ENCODE peak calls at places on chromosome 3, in seven cellular contexts. One of them, this sample, is unnamed.

GRCh38 chr3:80355144-80355543 is 587.3 kb upstream of the ROBO1 start:
- DNase-seq in vagina: no peak
- DNase-seq in Peyer's patch: no peak
- DNase-seq in CD8-positive, alpha-beta T cell: no peak
- DNase-seq in left lung: no peak
- DNase-seq in cardiac muscle cell: no peak
- DNase-seq in MM.1S: no peak
- DNase-seq in this sample: no peak

GRCh38 chr3:10600159-10601125 is 95.1 kb upstream of the ATP2B2 start:
- DNase-seq in vagina: no peak
- DNase-seq in Peyer's patch: no peak
- DNase-seq in CD8-positive, alpha-beta T cell: no peak
- DNase-seq in left lung: no peak
- DNase-seq in cardiac muscle cell: no peak
- DNase-seq in MM.1S: no peak
- DNase-seq in this sample: no peak

GRCh38 chr3:191963182-191963581 is 502.2 kb downstream of the PYDC2 start:
- DNase-seq in vagina: no peak
- DNase-seq in Peyer's patch: no peak
- DNase-seq in CD8-positive, alpha-beta T cell: no peak
- DNase-seq in left lung: no peak
- DNase-seq in cardiac muscle cell: no peak
- DNase-seq in MM.1S: no peak
- DNase-seq in this sample: no peak

GRCh38 chr3:140188285-140188684 is 253.3 kb downstream of the CLSTN2 start:
- DNase-seq in vagina: no peak
- DNase-seq in Peyer's patch: no peak
- DNase-seq in CD8-positive, alpha-beta T cell: no peak
- DNase-seq in left lung: no peak
- DNase-seq in cardiac muscle cell: no peak
- DNase-seq in MM.1S: no peak
- DNase-seq in this sample: no peak

GRCh38 chr3:4751057-4752051 is 227.9 kb upstream of the BHLHE40 start:
- DNase-seq in vagina: no peak
- DNase-seq in Peyer's patch: no peak
- DNase-seq in CD8-positive, alpha-beta T cell: no peak
- DNase-seq in left lung: no peak
- DNase-seq in cardiac muscle cell: no peak
- DNase-seq in MM.1S: no peak
- DNase-seq in this sample: no peak

GRCh38 chr3:114496466-114496865 is 202.6 kb downstream of the TIGIT start:
- DNase-seq in vagina: no peak
- DNase-seq in Peyer's patch: no peak
- DNase-seq in CD8-positive, alpha-beta T cell: no peak
- DNase-seq in left lung: no peak
- DNase-seq in cardiac muscle cell: no peak
- DNase-seq in MM.1S: no peak
- DNase-seq in this sample: no peak

GRCh38 chr3:115913069-115913686 is 289.9 kb downstream of the GAP43 start:
- DNase-seq in vagina: no peak
- DNase-seq in Peyer's patch: no peak
- DNase-seq in CD8-positive, alpha-beta T cell: no peak
- DNase-seq in left lung: no peak
- DNase-seq in cardiac muscle cell: no peak
- DNase-seq in MM.1S: no peak
- DNase-seq in this sample: no peak

GRCh38 chr3:34782876-34783275 is 856.4 kb upstream of the ARPP21 start:
- DNase-seq in vagina: no peak
- DNase-seq in Peyer's patch: no peak
- DNase-seq in CD8-positive, alpha-beta T cell: no peak
- DNase-seq in left lung: no peak
- DNase-seq in cardiac muscle cell: no peak
- DNase-seq in MM.1S: no peak
- DNase-seq in this sample: no peak

GRCh38 chr3:33250712-33251111 is 26.5 kb upstream of the FBXL2 start:
- DNase-seq in vagina: no peak
- DNase-seq in Peyer's patch: no peak
- DNase-seq in CD8-positive, alpha-beta T cell: no peak
- DNase-seq in left lung: no peak
- DNase-seq in cardiac muscle cell: peak; percentile 5
- DNase-seq in MM.1S: no peak
- DNase-seq in this sample: no peak

GRCh38 chr3:102745881-102746280 is 311.1 kb downstream of the ZPLD1 start:
- DNase-seq in vagina: no peak
- DNase-seq in Peyer's patch: no peak
- DNase-seq in CD8-positive, alpha-beta T cell: no peak
- DNase-seq in left lung: no peak
- DNase-seq in cardiac muscle cell: no peak
- DNase-seq in MM.1S: no peak
- DNase-seq in this sample: no peak

GRCh38 chr3:117035785-117036184 is 326.2 kb downstream of the TUSC7 start:
- DNase-seq in vagina: no peak
- DNase-seq in Peyer's patch: no peak
- DNase-seq in CD8-positive, alpha-beta T cell: no peak
- DNase-seq in left lung: no peak
- DNase-seq in cardiac muscle cell: no peak
- DNase-seq in MM.1S: no peak
- DNase-seq in this sample: no peak

GRCh38 chr3:135531996-135532395 is 433.5 kb upstream of the PPP2R3A start:
- DNase-seq in vagina: no peak
- DNase-seq in Peyer's patch: no peak
- DNase-seq in CD8-positive, alpha-beta T cell: no peak
- DNase-seq in left lung: no peak
- DNase-seq in cardiac muscle cell: no peak
- DNase-seq in MM.1S: no peak
- DNase-seq in this sample: no peak

GRCh38 chr3:145716519-145716918 is 444.5 kb downstream of the PLOD2 start:
- DNase-seq in vagina: no peak
- DNase-seq in Peyer's patch: no peak
- DNase-seq in CD8-positive, alpha-beta T cell: no peak
- DNase-seq in left lung: no peak
- DNase-seq in cardiac muscle cell: no peak
- DNase-seq in MM.1S: no peak
- DNase-seq in this sample: no peak

GRCh38 chr3:193943200-193943599 is 192.7 kb upstream of the HES1 start:
- DNase-seq in vagina: no peak
- DNase-seq in Peyer's patch: no peak
- DNase-seq in CD8-positive, alpha-beta T cell: no peak
- DNase-seq in left lung: no peak
- DNase-seq in cardiac muscle cell: no peak
- DNase-seq in MM.1S: no peak
- DNase-seq in this sample: no peak

GRCh38 chr3:119700269-119700919 is 2.4 kb upstream of the CFAP91 start:
- DNase-seq in vagina: no peak
- DNase-seq in Peyer's patch: no peak
- DNase-seq in CD8-positive, alpha-beta T cell: no peak
- DNase-seq in left lung: no peak
- DNase-seq in cardiac muscle cell: no peak
- DNase-seq in MM.1S: peak; percentile 76
- DNase-seq in this sample: peak; percentile 33

GRCh38 chr3:185818267-185818875 is 6.5 kb downstream of the IGF2BP2 start:
- DNase-seq in vagina: no peak
- DNase-seq in Peyer's patch: no peak
- DNase-seq in CD8-positive, alpha-beta T cell: no peak
- DNase-seq in left lung: no peak
- DNase-seq in cardiac muscle cell: no peak
- DNase-seq in MM.1S: no peak
- DNase-seq in this sample: no peak

GRCh38 chr3:46067401-46067800 is 40.1 kb upstream of the XCR1 start:
- DNase-seq in vagina: no peak
- DNase-seq in Peyer's patch: no peak
- DNase-seq in CD8-positive, alpha-beta T cell: no peak
- DNase-seq in left lung: no peak
- DNase-seq in cardiac muscle cell: no peak
- DNase-seq in MM.1S: no peak
- DNase-seq in this sample: no peak

GRCh38 chr3:66475386-66476020 is 25.3 kb downstream of the LRIG1 start:
- DNase-seq in vagina: no peak
- DNase-seq in Peyer's patch: no peak
- DNase-seq in CD8-positive, alpha-beta T cell: no peak
- DNase-seq in left lung: no peak
- DNase-seq in cardiac muscle cell: no peak
- DNase-seq in MM.1S: no peak
- DNase-seq in this sample: no peak

GRCh38 chr3:52532838-52533622 is 627 bp downstream of the NT5DC2 start:
- DNase-seq in vagina: no peak
- DNase-seq in Peyer's patch: peak; percentile 61
- DNase-seq in CD8-positive, alpha-beta T cell: no peak
- DNase-seq in left lung: peak; percentile 44
- DNase-seq in cardiac muscle cell: peak; percentile 63
- DNase-seq in MM.1S: no peak
- DNase-seq in this sample: peak; percentile 23

GRCh38 chr3:113594066-113594465 is 61.7 kb downstream of the SIDT1 start:
- DNase-seq in vagina: no peak
- DNase-seq in Peyer's patch: no peak
- DNase-seq in CD8-positive, alpha-beta T cell: no peak
- DNase-seq in left lung: no peak
- DNase-seq in cardiac muscle cell: no peak
- DNase-seq in MM.1S: no peak
- DNase-seq in this sample: no peak

GRCh38 chr3:43998841-43999805 is 242.6 kb upstream of the TOPAZ1 start:
- DNase-seq in vagina: no peak
- DNase-seq in Peyer's patch: no peak
- DNase-seq in CD8-positive, alpha-beta T cell: no peak
- DNase-seq in left lung: no peak
- DNase-seq in cardiac muscle cell: peak; percentile 86
- DNase-seq in MM.1S: peak; percentile 83
- DNase-seq in this sample: no peak

GRCh38 chr3:79258479-79258878 is 509.3 kb downstream of the ROBO1 start:
- DNase-seq in vagina: no peak
- DNase-seq in Peyer's patch: no peak
- DNase-seq in CD8-positive, alpha-beta T cell: no peak
- DNase-seq in left lung: no peak
- DNase-seq in cardiac muscle cell: no peak
- DNase-seq in MM.1S: no peak
- DNase-seq in this sample: no peak

GRCh38 chr3:126659915-126660886 is 5.3 kb upstream of the TXNRD3 start:
- DNase-seq in vagina: peak; percentile 77
- DNase-seq in Peyer's patch: peak; percentile 39
- DNase-seq in CD8-positive, alpha-beta T cell: no peak
- DNase-seq in left lung: no peak
- DNase-seq in cardiac muscle cell: no peak
- DNase-seq in MM.1S: peak; percentile 42
- DNase-seq in this sample: no peak

GRCh38 chr3:159182961-159183360 is 381.1 kb downstream of the MFSD1 start:
- DNase-seq in vagina: no peak
- DNase-seq in Peyer's patch: no peak
- DNase-seq in CD8-positive, alpha-beta T cell: no peak
- DNase-seq in left lung: no peak
- DNase-seq in cardiac muscle cell: no peak
- DNase-seq in MM.1S: no peak
- DNase-seq in this sample: no peak

GRCh38 chr3:160757624-160758106 is 1.6 kb downstream of the PPM1L start:
- DNase-seq in vagina: no peak
- DNase-seq in Peyer's patch: no peak
- DNase-seq in CD8-positive, alpha-beta T cell: no peak
- DNase-seq in left lung: no peak
- DNase-seq in cardiac muscle cell: no peak
- DNase-seq in MM.1S: no peak
- DNase-seq in this sample: peak; percentile 0
- H3K4me1 ChIP-seq in vagina: peaks cover 34% of the 10 kb centered on the region
- H3K4me1 ChIP-seq in Peyer's patch: peaks cover 12% of the 10 kb centered on the region
- H3K4me1 ChIP-seq in CD8-positive, alpha-beta T cell: peaks cover 26% of the 10 kb centered on the region
- H3K4me1 ChIP-seq in left lung: peaks cover 29% of the 10 kb centered on the region
- H3K4me1 ChIP-seq in cardiac muscle cell: peaks cover 10% of the 10 kb centered on the region
- H3K4me1 ChIP-seq in MM.1S: peaks cover 4% of the 10 kb centered on the region
- H3K4me1 ChIP-seq in this sample: peaks cover 11% of the 10 kb centered on the region

DNA sequence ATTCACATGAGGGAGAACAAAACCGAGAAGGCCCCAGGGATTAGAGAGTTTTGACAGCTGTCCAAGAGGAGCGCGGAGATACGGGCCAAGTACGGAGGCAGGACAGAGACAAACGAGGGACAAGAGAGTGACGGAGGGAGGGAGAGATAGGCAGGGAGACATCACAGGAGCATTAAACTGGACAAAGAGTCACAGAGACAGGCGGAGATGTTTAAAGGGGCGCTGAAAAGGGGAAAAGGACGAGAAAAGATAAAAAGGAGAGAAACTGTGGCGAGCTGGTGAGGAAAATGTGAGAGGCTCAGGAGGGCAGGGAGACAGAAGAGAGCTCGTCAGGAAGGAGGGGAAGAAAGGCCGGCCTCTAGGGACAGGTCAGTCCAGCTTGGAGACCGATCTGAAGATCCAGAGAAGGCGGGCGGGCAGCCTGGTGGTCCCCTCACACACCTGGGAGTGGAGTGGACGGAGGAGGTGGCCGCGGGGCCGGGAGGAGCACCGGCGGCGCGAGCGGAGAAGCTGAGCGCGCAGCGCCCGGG is 40.5 kb upstream of the ROPN1 start:
- DNase-seq in vagina: no peak
- DNase-seq in Peyer's patch: no peak
- DNase-seq in CD8-positive, alpha-beta T cell: no peak
- DNase-seq in left lung: no peak
- DNase-seq in cardiac muscle cell: peak; percentile 20
- DNase-seq in MM.1S: no peak
- DNase-seq in this sample: no peak
- H3K27me3 ChIP-seq in vagina: no peaks in the 10 kb centered on the region
- H3K27me3 ChIP-seq in Peyer's patch: no peaks in the 10 kb centered on the region
- H3K27me3 ChIP-seq in CD8-positive, alpha-beta T cell: peaks cover 12% of the 10 kb centered on the region
- H3K27me3 ChIP-seq in left lung: peaks cover 11% of the 10 kb centered on the region
- H3K27me3 ChIP-seq in cardiac muscle cell: peaks cover 80% of the 10 kb centered on the region
- H3K27me3 ChIP-seq in MM.1S: peaks cover 21% of the 10 kb centered on the region
- H3K27me3 ChIP-seq in this sample: peaks cover 3% of the 10 kb centered on the region

GRCh38 chr3:169968224-169968623 is 1.6 kb downstream of the SEC62 start:
- DNase-seq in vagina: no peak
- DNase-seq in Peyer's patch: no peak
- DNase-seq in CD8-positive, alpha-beta T cell: no peak
- DNase-seq in left lung: no peak
- DNase-seq in cardiac muscle cell: no peak
- DNase-seq in MM.1S: no peak
- DNase-seq in this sample: no peak
- H3K4me1 ChIP-seq in vagina: peaks cover 63% of the 10 kb centered on the region
- H3K4me1 ChIP-seq in Peyer's patch: no peaks in the 10 kb centered on the region
- H3K4me1 ChIP-seq in CD8-positive, alpha-beta T cell: peaks cover 42% of the 10 kb centered on the region
- H3K4me1 ChIP-seq in left lung: peaks cover 57% of the 10 kb centered on the region
- H3K4me1 ChIP-seq in cardiac muscle cell: peaks cover 22% of the 10 kb centered on the region
- H3K4me1 ChIP-seq in MM.1S: peaks cover 37% of the 10 kb centered on the region
- H3K4me1 ChIP-seq in this sample: peaks cover 36% of the 10 kb centered on the region

DNA sequence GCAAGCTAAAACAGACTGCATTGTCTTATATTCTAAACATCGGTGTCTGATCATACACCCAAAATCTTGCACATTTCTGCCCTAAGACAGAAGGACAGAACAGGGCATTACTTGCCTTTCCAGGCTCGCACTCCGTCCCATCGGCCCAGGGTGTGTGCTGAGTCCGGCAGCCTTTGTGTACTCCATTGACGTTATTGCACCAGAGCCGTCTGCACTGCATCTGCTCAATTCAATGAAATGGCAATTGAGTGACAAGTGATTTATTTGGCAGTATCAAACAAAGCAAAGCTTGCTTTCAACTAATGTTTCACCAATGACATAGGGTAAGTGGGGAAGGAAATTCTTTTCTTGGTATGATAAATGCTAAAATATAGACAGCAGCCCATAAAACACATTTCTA is 40.0 kb downstream of the ADAMTS9 start:
- DNase-seq in vagina: no peak
- DNase-seq in Peyer's patch: no peak
- DNase-seq in CD8-positive, alpha-beta T cell: no peak
- DNase-seq in left lung: no peak
- DNase-seq in cardiac muscle cell: no peak
- DNase-seq in MM.1S: no peak
- DNase-seq in this sample: no peak
- H3K27me3 ChIP-seq in vagina: no peaks in the 10 kb centered on the region
- H3K27me3 ChIP-seq in Peyer's patch: no peaks in the 10 kb centered on the region
- H3K27me3 ChIP-seq in CD8-positive, alpha-beta T cell: no peaks in the 10 kb centered on the region
- H3K27me3 ChIP-seq in left lung: no peaks in the 10 kb centered on the region
- H3K27me3 ChIP-seq in cardiac muscle cell: no peaks in the 10 kb centered on the region
- H3K27me3 ChIP-seq in MM.1S: no peaks in the 10 kb centered on the region
- H3K27me3 ChIP-seq in this sample: no peaks in the 10 kb centered on the region